ENCODE peak calls at places on chromosomes 3 and 15, in ten cellular contexts. U, W, S, P, V, Z, A, F, L and Y are unnamed samples.

GRCh38 chr15:33114484-33114767 is 80.1 kb downstream of the FMN1 start:
- DNase-seq in Z (no peak), P (no peak), W (no peak), A (no peak), S (no peak), L (no peak), U (no peak), F (no peak), V (no peak), Y (no peak)

GRCh38 chr3:104388624-104389023 is 978.1 kb upstream of the ALCAM start:
- DNase-seq in A (no peak), Z (no peak), W (no peak), S (no peak), P (peak), V (no peak), L (no peak), F (peak), U (no peak), Y (no peak)

GRCh38 chr3:153599685-153600084 is 437.7 kb downstream of the RAP2B start:
- DNase-seq in U (no peak), Z (peak), S (peak), A (no peak), P (peak), F (peak), L (peak), V (no peak), W (peak), Y (no peak)

GRCh38 chr3:40782086-40782721 is 257.4 kb downstream of the ZNF621 start:
- DNase-seq in A (no peak), Z (no peak), P (no peak), V (no peak), W (peak), F (no peak), S (peak), U (no peak), L (no peak), Y (no peak)

GRCh38 chr3:117548600-117548999 is 839.0 kb downstream of the TUSC7 start:
- DNase-seq in V (no peak), W (no peak), A (no peak), S (no peak), L (no peak), F (no peak), Z (no peak), P (no peak), U (no peak), Y (no peak)

GRCh38 chr3:13352621-13353131 is 67.4 kb downstream of the NUP210 start:
- DNase-seq in P (no peak), Z (no peak), W (no peak), F (no peak), A (no peak), L (no peak), V (no peak), S (no peak), U (no peak), Y (no peak)

GRCh38 chr3:120348065-120348980 is 831 bp downstream of the LRRC58 start:
- DNase-seq in W (no peak), V (peak), Z (no peak), U (no peak), S (no peak), L (no peak), P (peak), A (no peak), F (peak), Y (no peak)

GRCh38 chr15:57734860-57735259 is 28.3 kb downstream of the POLR2M start:
- DNase-seq in U (no peak), V (no peak), P (no peak), S (no peak), F (no peak), L (no peak), W (no peak), Z (no peak), A (no peak), Y (no peak)

GRCh38 chr15:69555080-69555479 is 102.5 kb downstream of the RPLP1 start:
- DNase-seq in S (no peak), L (no peak), Z (no peak), P (no peak), U (no peak), A (no peak), V (no peak), W (no peak), F (no peak), Y (no peak)

GRCh38 chr15:69553686-69554085 is 101.1 kb downstream of the RPLP1 start:
- DNase-seq in V (no peak), U (no peak), W (no peak), P (no peak), A (no peak), F (no peak), L (no peak), S (no peak), Z (no peak), Y (no peak)

GRCh38 chr15:69551391-69552056 is 98.9 kb downstream of the RPLP1 start:
- DNase-seq in W (no peak), L (no peak), V (no peak), S (peak), F (no peak), Z (no peak), P (no peak), A (no peak), U (no peak), Y (no peak)

GRCh38 chr15:69554321-69554961 is 101.8 kb downstream of the RPLP1 start:
- DNase-seq in U (no peak), F (peak), Z (no peak), P (no peak), L (peak), V (no peak), A (no peak), S (no peak), W (no peak), Y (no peak)

DNA sequence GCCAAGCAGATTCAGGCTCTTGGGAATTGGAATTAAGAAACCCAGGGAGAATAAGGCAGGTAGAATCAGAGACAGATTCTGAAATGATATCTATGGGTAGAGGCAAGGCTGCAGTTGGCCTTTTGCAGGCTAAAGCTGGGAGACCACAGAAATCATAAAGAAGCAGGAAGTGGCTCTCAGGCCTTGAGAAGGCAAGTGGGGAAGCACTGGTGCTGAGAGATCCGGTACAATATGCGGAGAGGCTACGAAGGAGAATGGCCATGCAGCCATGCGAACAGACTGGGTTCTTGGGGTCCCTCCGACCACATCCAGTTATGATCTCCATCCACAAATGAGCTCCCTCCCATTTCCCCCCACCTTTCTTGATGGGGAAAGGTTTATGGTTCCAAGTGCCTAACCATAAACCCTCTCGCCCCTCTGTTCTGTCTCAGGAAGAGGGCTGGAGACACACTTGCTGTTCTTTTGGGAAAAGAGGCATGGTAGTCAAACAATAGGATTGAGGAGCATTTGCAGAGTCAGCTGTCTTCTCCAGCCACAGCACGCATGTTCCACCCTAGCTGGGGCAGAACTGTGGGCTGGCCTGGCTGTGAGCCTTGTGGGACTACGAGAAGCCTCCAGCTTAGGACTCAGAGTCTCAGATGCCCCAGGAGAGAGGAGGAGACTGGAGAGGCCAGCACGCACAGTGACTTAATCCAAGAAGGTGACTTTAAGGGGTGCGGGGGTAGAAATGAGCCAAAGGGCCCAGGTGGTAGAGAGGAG is 99.6 kb downstream of the RPLP1 start:
- DNase-seq in V (no peak), W (no peak), A (no peak), U (no peak), P (no peak), L (no peak), F (no peak), Z (no peak), S (no peak), Y (no peak)
- TF ChIP-seq CTCF in V (no peak), W (no peak), A (no peak), U (no peak), P (no peak), L (no peak), F (no peak), Z (no peak), S (no peak), Y (no peak)

GRCh38 chr3:187430576-187430975 is 62.4 kb downstream of the RTP4 start:
- DNase-seq in S (no peak), P (no peak), V (no peak), Z (no peak), U (no peak), W (no peak), L (no peak), F (no peak), A (no peak), Y (no peak)
- TF ChIP-seq CTCF in S (no peak), P (peak), V (peak), Z (no peak), U (no peak), W (no peak), L (no peak), F (no peak), A (no peak), Y (no peak)

GRCh38 chr15:72781621-72782020 is 1.9 kb downstream of the ADPGK start:
- DNase-seq in W (no peak), V (no peak), Z (no peak), S (no peak), P (no peak), F (no peak), A (no peak), U (no peak), L (no peak), Y (no peak)
- TF ChIP-seq CTCF in W (no peak), V (no peak), Z (no peak), S (no peak), P (no peak), F (no peak), A (no peak), U (no peak), L (no peak), Y (no peak)

GRCh38 chr15:42796955-42797779 is 60.2 kb upstream of the CDAN1 start:
- DNase-seq in W (no peak), Z (no peak), U (no peak), P (peak), S (no peak), A (no peak), F (peak), V (peak), L (no peak), Y (no peak)
- TF ChIP-seq CTCF in W (no peak), Z (no peak), U (no peak), P (no peak), S (no peak), A (no peak), F (peak), V (no peak), L (no peak), Y (no peak)

GRCh38 chr3:184864012-184864411 is 52.0 kb downstream of the VPS8 start:
- DNase-seq in U (no peak), W (no peak), F (no peak), P (no peak), Z (no peak), S (no peak), L (no peak), A (no peak), V (no peak), Y (no peak)
- TF ChIP-seq CTCF in U (no peak), W (no peak), F (no peak), P (no peak), Z (no peak), S (no peak), L (no peak), A (no peak), V (no peak), Y (no peak)

DNA sequence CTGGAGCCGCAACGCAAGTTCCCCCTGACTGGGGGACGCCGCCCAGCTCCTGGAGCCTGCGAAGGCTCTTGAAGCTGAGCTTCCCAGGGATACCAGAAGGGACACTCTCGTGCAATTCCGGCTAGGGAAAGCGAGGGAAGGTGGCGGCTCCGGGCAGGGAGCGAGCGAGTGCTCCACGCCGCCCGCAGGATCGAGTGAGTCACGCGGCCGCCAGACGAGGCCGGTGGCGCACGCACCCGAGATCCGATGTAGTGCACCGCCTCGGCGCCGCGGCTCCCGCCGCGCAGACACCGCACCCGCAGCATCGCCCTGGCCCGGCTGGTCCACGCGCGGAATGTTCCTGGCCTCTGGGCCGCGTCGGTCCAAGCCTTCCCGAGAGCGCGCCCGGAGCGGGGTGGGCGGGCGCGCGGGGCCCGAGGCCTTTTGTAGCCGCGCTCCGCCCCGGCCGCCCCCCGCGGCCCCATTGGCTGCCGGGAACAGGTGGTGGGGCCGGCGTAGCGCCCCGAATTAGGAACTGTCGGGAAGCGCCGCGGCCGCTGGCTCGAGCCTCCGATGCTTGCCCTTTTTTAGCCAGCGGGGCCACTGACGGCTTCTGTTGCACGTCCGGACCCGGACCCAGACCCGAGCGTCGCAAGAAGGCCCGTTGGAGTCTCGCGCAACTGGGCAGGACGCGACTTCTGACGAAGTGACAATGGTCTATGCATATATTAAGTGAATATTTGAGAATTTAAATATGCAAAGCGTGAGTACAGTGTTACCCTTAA is at the start of gene GATM:
- DNase-seq in W (peak), U (peak), S (peak), V (peak), L (peak), A (peak), Z (peak), F (peak), P (peak), Y (peak)
- TF ChIP-seq CTCF in W (peak), U (peak), S (peak), V (peak), L (peak), A (peak), Z (no peak), F (peak), P (peak), Y (peak)